ENCODE peak calls at places on chromosome 1, in eight cellular contexts. F is GM23338, U is K562, Y is A549, E is GM12878, S is HCT116, T is HepG2, C is SK-N-SH. N is an unnamed sample.

GRCh38 chr1:214416417-214417212 is 134.8 kb downstream of the PTPN14 start:
- DNase-seq in S (no peak), E (no peak), U (no peak), F (no peak), T (no peak), Y (no peak), C (no peak), N (no peak)

GRCh38 chr1:230167419-230167852 is 100.4 kb downstream of the GALNT2 start:
- DNase-seq in C (peak; percentile 79), F (peak; percentile 81), S (peak; percentile 59), T (peak; percentile 49), Y (peak; percentile 73), U (peak; percentile 80), E (peak; percentile 54), N (peak; percentile 25)

GRCh38 chr1:157390646-157391045 is 161.7 kb downstream of the FCRL5 start:
- DNase-seq in E (no peak), U (no peak), T (no peak), C (no peak), Y (no peak), F (no peak), S (no peak), N (no peak)

GRCh38 chr1:246280551-246280950 is 226.5 kb downstream of the SMYD3 start:
- DNase-seq in C (peak; percentile 25), Y (peak; percentile 40), U (no peak), T (peak; percentile 12), F (peak; percentile 21), S (peak; percentile 10), E (no peak), N (no peak)

GRCh38 chr1:70717656-70718055 is 306.6 kb downstream of the CTH start:
- DNase-seq in C (no peak), U (no peak), T (no peak), S (no peak), F (no peak), E (no peak), Y (no peak), N (no peak)

GRCh38 chr1:157734328-157734727 is 33.8 kb upstream of the FCRL3 start:
- DNase-seq in E (no peak), T (no peak), S (no peak), Y (no peak), C (no peak), U (no peak), F (no peak), N (no peak)

GRCh38 chr1:182120411-182121258 is 59.1 kb upstream of the ZNF648 start:
- DNase-seq in C (no peak), E (no peak), U (no peak), S (no peak), T (peak; percentile 91), F (no peak), Y (peak; percentile 83), N (no peak)

GRCh38 chr1:41762251-41762650 is 156.5 kb downstream of the HIVEP3 start:
- DNase-seq in F (no peak), E (no peak), T (no peak), U (no peak), Y (no peak), C (no peak), S (no peak), N (no peak)

GRCh38 chr1:87806377-87807094 is 477.9 kb downstream of the LMO4 start:
- DNase-seq in U (no peak), F (no peak), Y (peak; percentile 1), S (no peak), T (no peak), C (no peak), E (no peak), N (no peak)

GRCh38 chr1:192564099-192564498 is 11.5 kb upstream of the RGS1 start:
- DNase-seq in F (no peak), Y (no peak), S (no peak), U (no peak), T (no peak), E (no peak), C (no peak), N (no peak)

GRCh38 chr1:153771241-153771640 is 4.0 kb upstream of the SLC27A3 start:
- DNase-seq in Y (no peak), T (no peak), C (no peak), E (no peak), F (no peak), U (no peak), S (no peak), N (no peak)

GRCh38 chr1:153773004-153773921 is 1.9 kb upstream of the SLC27A3 start:
- DNase-seq in E (no peak), T (no peak), C (no peak), Y (no peak), S (no peak), U (no peak), F (no peak), N (no peak)

GRCh38 chr1:153770812-153771211 is 4.4 kb upstream of the SLC27A3 start:
- DNase-seq in S (no peak), C (no peak), U (no peak), T (no peak), Y (no peak), F (no peak), E (no peak), N (no peak)

GRCh38 chr1:153774036-153774435 is 1.2 kb upstream of the SLC27A3 start:
- DNase-seq in T (no peak), U (no peak), Y (no peak), S (no peak), C (no peak), E (no peak), F (no peak), N (no peak)

GRCh38 chr1:153771841-153772593 is 3.2 kb upstream of the SLC27A3 start:
- DNase-seq in S (no peak), T (no peak), Y (peak; percentile 25), C (peak; percentile 80), U (peak; percentile 54), E (no peak), F (peak; percentile 72), N (no peak)
- H3K4me1 ChIP-seq in S (peaks cover 26% of the 10 kb centered on the region), T (peaks cover 55% of the 10 kb centered on the region), Y (peaks cover 5% of the 10 kb centered on the region), C (peaks cover 13% of the 10 kb centered on the region), U (peaks cover 28% of the 10 kb centered on the region), E (peaks cover 3% of the 10 kb centered on the region), F (peaks cover 25% of the 10 kb centered on the region), N (peaks cover 8% of the 10 kb centered on the region)

GRCh38 chr1:1672181-1672965 is 13.6 kb upstream of the CDK11B start:
- DNase-seq in F (no peak), S (no peak), Y (no peak), U (no peak), T (no peak), C (peak; percentile 22), E (no peak), N (no peak)

GRCh38 chr1:1670866-1671265 is 12.1 kb upstream of the CDK11B start:
- DNase-seq in T (no peak), E (no peak), U (no peak), Y (no peak), F (no peak), S (no peak), C (no peak), N (no peak)

GRCh38 chr1:1669468-1670440 is 10.9 kb upstream of the CDK11B start:
- DNase-seq in U (peak; percentile 8), Y (no peak), E (no peak), C (peak; percentile 11), S (no peak), T (no peak), F (no peak), N (no peak)

GRCh38 chr1:1666526-1666925 is 7.7 kb upstream of the CDK11B start:
- DNase-seq in E (no peak), T (no peak), C (no peak), Y (no peak), U (no peak), F (no peak), S (no peak), N (no peak)

GRCh38 chr1:1671365-1672119 is 12.7 kb upstream of the CDK11B start:
- DNase-seq in F (no peak), T (no peak), Y (no peak), S (no peak), E (no peak), C (peak; percentile 17), U (peak; percentile 8), N (no peak)
- TF ChIP-seq REST in F (no peak), T (no peak), Y (no peak), S (no peak), E (no peak), C (no peak), U (no peak), N (no peak)

GRCh38 chr1:3819626-3820245 is 23.4 kb upstream of the LRRC47 start:
- DNase-seq in C (no peak), T (no peak), E (no peak), U (no peak), F (no peak), S (no peak), Y (no peak), N (no peak)
- H3K4me3 ChIP-seq in C (no peak overlapping the region), T (no peak overlapping the region), E (no peak overlapping the region), U (no peak overlapping the region), F (no peak overlapping the region), S (no peak overlapping the region), Y (no peak overlapping the region), N (no peak overlapping the region)

DNA sequence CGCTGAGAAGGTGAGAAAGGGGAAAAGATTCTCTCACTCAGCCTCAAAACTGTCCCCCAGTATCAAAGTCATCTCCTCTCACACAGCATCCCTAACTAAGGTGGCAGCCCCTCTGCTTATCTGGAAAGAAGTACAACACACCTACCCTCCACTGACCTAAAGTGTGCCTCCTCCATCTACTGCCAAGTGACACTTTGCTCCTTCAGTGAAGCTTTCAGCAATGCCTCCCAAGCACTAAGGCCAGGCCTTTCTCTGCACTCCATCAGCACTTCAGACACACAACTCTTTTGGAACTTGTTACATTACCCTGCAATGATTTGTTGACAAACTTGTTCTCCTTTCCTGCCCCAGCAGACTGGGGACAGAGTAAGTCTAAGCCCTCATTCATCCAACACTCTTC is 1.4 kb downstream of the SH3BP5L start:
- DNase-seq in F (no peak), U (no peak), T (no peak), S (no peak), Y (no peak), C (no peak), E (no peak), N (no peak)
- H3K4me1 ChIP-seq in F (peaks cover 10% of the 10 kb centered on the region), U (peaks cover 20% of the 10 kb centered on the region), T (peaks cover 78% of the 10 kb centered on the region), S (peaks cover 41% of the 10 kb centered on the region), Y (peaks cover 69% of the 10 kb centered on the region), C (peaks cover 37% of the 10 kb centered on the region), E (peaks cover 15% of the 10 kb centered on the region), N (peaks cover 15% of the 10 kb centered on the region)

GRCh38 chr1:84583648-84584047 is 9.4 kb upstream of the CTBS start:
- DNase-seq in U (no peak), C (no peak), Y (no peak), E (no peak), F (no peak), T (no peak), S (no peak), N (no peak)

GRCh38 chr1:84585803-84586202 is 11.6 kb upstream of the CTBS start:
- DNase-seq in Y (no peak), C (no peak), F (no peak), U (no peak), E (no peak), S (no peak), T (no peak), N (no peak)

GRCh38 chr1:84581648-84582047 is 7.4 kb upstream of the CTBS start:
- DNase-seq in E (no peak), T (no peak), C (no peak), F (no peak), U (no peak), Y (no peak), S (no peak), N (no peak)

GRCh38 chr1:84582802-84583587 is 8.8 kb upstream of the CTBS start:
- DNase-seq in C (peak; percentile 46), E (no peak), Y (no peak), F (no peak), S (no peak), U (no peak), T (peak; percentile 37), N (no peak)

GRCh38 chr1:84584126-84584525 is 9.9 kb upstream of the CTBS start:
- DNase-seq in U (no peak), C (no peak), E (no peak), Y (no peak), T (no peak), S (no peak), F (no peak), N (no peak)
- TF ChIP-seq REST in U (no peak), C (no peak), E (no peak), Y (no peak), T (no peak), S (no peak), F (no peak), N (no peak)

N was measured in Panc1.